ENCODE peak calls at places on chromosome 15, in four cellular contexts. A, I, O and H are unnamed samples.

GRCh38 chr15:26391556-26392229 is 381.2 kb downstream of the GABRB3 start:
- DNase-seq in A (no peak), I (no peak), O (no peak), H (no peak)

GRCh38 chr15:55334371-55334770 is 15.3 kb downstream of the PIGB start:
- DNase-seq in A (no peak), I (no peak), O (no peak), H (no peak)

GRCh38 chr15:57697588-57697987 is 8.9 kb upstream of the POLR2M start:
- DNase-seq in A (no peak), I (peak; percentile 62), O (no peak), H (no peak)

GRCh38 chr15:29708519-29708918 is 113.7 kb downstream of the TJP1 start:
- DNase-seq in A (no peak), I (peak; percentile 33), O (no peak), H (no peak)

GRCh38 chr15:82184355-82184754 is 78.2 kb downstream of the EFL1 start:
- DNase-seq in A (no peak), I (no peak), O (no peak), H (no peak)

GRCh38 chr15:50100484-50100883 is 18.5 kb downstream of the ATP8B4 start:
- DNase-seq in A (no peak), I (no peak), O (no peak), H (no peak)

GRCh38 chr15:70451861-70452653 is 311.3 kb downstream of the UACA start:
- DNase-seq in A (peak; percentile 58), I (no peak), O (no peak), H (no peak)

GRCh38 chr15:77580991-77581682 is 51.6 kb downstream of the LINGO1 start:
- DNase-seq in A (no peak), I (no peak), O (no peak), H (no peak)

GRCh38 chr15:85174521-85174920 is 192.9 kb downstream of the PDE8A start:
- DNase-seq in A (no peak), I (no peak), O (no peak), H (no peak)

GRCh38 chr15:95957854-95958253 is 372.6 kb upstream of the NR2F2 start:
- DNase-seq in A (no peak), I (no peak), O (no peak), H (no peak)

GRCh38 chr15:65653341-65653740 is 31.6 kb downstream of the SLC24A1 start:
- DNase-seq in A (no peak), I (no peak), O (no peak), H (no peak)

GRCh38 chr15:56792211-56792610 is 58.9 kb upstream of the ZNF280D start:
- DNase-seq in A (no peak), I (no peak), O (no peak), H (no peak)

GRCh38 chr15:60774829-60775228 is 295.9 kb upstream of the ICE2 start:
- DNase-seq in A (no peak), I (no peak), O (no peak), H (no peak)

GRCh38 chr15:36403351-36403750 is 176.1 kb upstream of the CDIN1 start:
- DNase-seq in A (no peak), I (no peak), O (no peak), H (no peak)

GRCh38 chr15:38231430-38231829 is 21.2 kb upstream of the SPRED1 start:
- DNase-seq in A (no peak), I (no peak), O (no peak), H (no peak)

GRCh38 chr15:75712668-75713337 is at the start of gene CSPG4:
- DNase-seq in A (no peak), I (peak; percentile 76), O (no peak), H (no peak)

GRCh38 chr15:52557242-52557641 is 11.6 kb downstream of the ARPP19 start:
- DNase-seq in A (no peak), I (no peak), O (no peak), H (no peak)

GRCh38 chr15:62957130-62957529 is 85.4 kb upstream of the TPM1 start:
- DNase-seq in A (no peak), I (no peak), O (no peak), H (no peak)

GRCh38 chr15:62119224-62119925 is 45.7 kb downstream of the C2CD4B start:
- DNase-seq in A (peak; percentile 35), I (peak; percentile 95), O (peak; percentile 87), H (no peak)

GRCh38 chr15:51269496-51269895 is 68.9 kb downstream of the CYP19A1 start:
- DNase-seq in A (no peak), I (no peak), O (no peak), H (no peak)

GRCh38 chr15:84778194-84778593 is 29.8 kb downstream of the ZNF592 start:
- DNase-seq in A (no peak), I (no peak), O (no peak), H (no peak)

GRCh38 chr15:70775160-70775559 is 11.8 kb upstream of the UACA start:
- DNase-seq in A (no peak), I (peak; percentile 71), O (no peak), H (no peak)

GRCh38 chr15:40161693-40162401 is 978 bp downstream of the BUB1B start:
- DNase-seq in A (no peak), I (no peak), O (no peak), H (no peak)

GRCh38 chr15:101277038-101277822 is at the start of gene SELENOS:
- DNase-seq in A (peak; percentile 83), I (peak; percentile 96), O (peak; percentile 95), H (peak; percentile 78)

GRCh38 chr15:88450125-88450798 is 16.9 kb downstream of the MRPL46 start:
- DNase-seq in A (peak; percentile 72), I (peak; percentile 80), O (peak; percentile 53), H (peak; percentile 51)

GRCh38 chr15:50256188-50257041 is 9.1 kb downstream of the HDC start:
- DNase-seq in A (no peak), I (peak; percentile 59), O (peak; percentile 43), H (no peak)

GRCh38 chr15:37900286-37901221 is 33.9 kb upstream of the TMCO5A start:
- DNase-seq in A (no peak), I (peak; percentile 76), O (no peak), H (no peak)

GRCh38 chr15:100937171-100937570 is 18.0 kb downstream of the LRRK1 start:
- DNase-seq in A (no peak), I (no peak), O (no peak), H (no peak)

GRCh38 chr15:68497206-68497910 is 65.4 kb upstream of the ITGA11 start:
- DNase-seq in A (no peak), I (no peak), O (no peak), H (no peak)

GRCh38 chr15:34435658-34436057 is 1.9 kb downstream of the GOLGA8A start:
- DNase-seq in A (no peak), I (no peak), O (no peak), H (no peak)

GRCh38 chr15:68982976-68983550 is 31.4 kb upstream of the NOX5 start:
- DNase-seq in A (no peak), I (no peak), O (no peak), H (no peak)

GRCh38 chr15:85709250-85709649 is 85.5 kb downstream of the KLHL25 start:
- DNase-seq in A (no peak), I (no peak), O (no peak), H (no peak)

GRCh38 chr15:77901921-77902750 is 175.4 kb downstream of the TBC1D2B start:
- DNase-seq in A (no peak), I (no peak), O (no peak), H (no peak)

GRCh38 chr15:46091860-46092450 is 457.1 kb downstream of the SQOR start:
- DNase-seq in A (no peak), I (peak; percentile 29), O (peak; percentile 52), H (no peak)

GRCh38 chr15:85730001-85730820 is 64.5 kb downstream of the KLHL25 start:
- DNase-seq in A (peak; percentile 40), I (peak; percentile 81), O (peak; percentile 51), H (no peak)

GRCh38 chr15:91552555-91552954 is 301.0 kb upstream of the SLCO3A1 start:
- DNase-seq in A (no peak), I (no peak), O (no peak), H (no peak)